ENCODE peak calls at places on chromosomes 13 and 19, in seven cellular contexts. One of them, this sample, is unnamed.

GRCh38 chr13:109672545-109672944 is 113.8 kb downstream of the IRS2 start:
- DNase-seq in GM04503: peak; percentile 31
- DNase-seq in AG10803: peak; percentile 36
- DNase-seq in brain microvascular endothelial cell: no peak
- DNase-seq in NCI-H187: no peak
- DNase-seq in HT1080: no peak
- DNase-seq in HEK293T: no peak
- DNase-seq in this sample: no peak

GRCh38 chr13:38202730-38203129 is 146.9 kb upstream of the UFM1 start:
- DNase-seq in HEK293T: no peak
- DNase-seq in GM04503: peak; percentile 43
- DNase-seq in NCI-H187: no peak
- DNase-seq in AG10803: peak; percentile 42
- DNase-seq in brain microvascular endothelial cell: no peak
- DNase-seq in HT1080: peak; percentile 80
- DNase-seq in this sample: no peak

GRCh38 chr19:16283103-16283469 is 41.5 kb upstream of the KLF2 start:
- DNase-seq in GM04503: no peak
- DNase-seq in AG10803: no peak
- DNase-seq in brain microvascular endothelial cell: no peak
- DNase-seq in NCI-H187: no peak
- DNase-seq in HT1080: no peak
- DNase-seq in HEK293T: no peak
- DNase-seq in this sample: no peak

GRCh38 chr13:100128838-100129237 is 39.9 kb downstream of the PCCA start:
- DNase-seq in HT1080: no peak
- DNase-seq in GM04503: no peak
- DNase-seq in AG10803: no peak
- DNase-seq in brain microvascular endothelial cell: no peak
- DNase-seq in NCI-H187: no peak
- DNase-seq in HEK293T: no peak
- DNase-seq in this sample: no peak

GRCh38 chr13:106617561-106617960 is 49.6 kb upstream of the ARGLU1 start:
- DNase-seq in HT1080: peak; percentile 93
- DNase-seq in HEK293T: no peak
- DNase-seq in GM04503: no peak
- DNase-seq in AG10803: peak; percentile 12
- DNase-seq in brain microvascular endothelial cell: peak; percentile 62
- DNase-seq in NCI-H187: no peak
- DNase-seq in this sample: no peak

GRCh38 chr19:49473868-49474544 is at the start of gene FLT3LG:
- DNase-seq in HEK293T: peak; percentile 80
- DNase-seq in brain microvascular endothelial cell: peak; percentile 39
- DNase-seq in HT1080: peak; percentile 78
- DNase-seq in GM04503: no peak
- DNase-seq in AG10803: peak; percentile 73
- DNase-seq in NCI-H187: peak; percentile 45
- DNase-seq in this sample: no peak

GRCh38 chr13:48266150-48266549 is 33.1 kb downstream of the ITM2B start:
- DNase-seq in NCI-H187: no peak
- DNase-seq in HEK293T: no peak
- DNase-seq in HT1080: no peak
- DNase-seq in GM04503: no peak
- DNase-seq in AG10803: no peak
- DNase-seq in brain microvascular endothelial cell: no peak
- DNase-seq in this sample: no peak

GRCh38 chr19:10334340-10335148 is 1.2 kb upstream of the RAVER1 start:
- DNase-seq in NCI-H187: peak; percentile 50
- DNase-seq in brain microvascular endothelial cell: peak; percentile 95
- DNase-seq in AG10803: peak; percentile 93
- DNase-seq in HEK293T: peak; percentile 88
- DNase-seq in GM04503: peak; percentile 73
- DNase-seq in HT1080: peak; percentile 88
- DNase-seq in this sample: peak; percentile 88

GRCh38 chr13:36420437-36420891 is 11.8 kb upstream of the CCNA1 start:
- DNase-seq in AG10803: peak; percentile 57
- DNase-seq in HEK293T: peak; percentile 77
- DNase-seq in GM04503: peak; percentile 11
- DNase-seq in HT1080: peak; percentile 79
- DNase-seq in brain microvascular endothelial cell: peak; percentile 86
- DNase-seq in NCI-H187: peak; percentile 50
- DNase-seq in this sample: peak; percentile 64

GRCh38 chr19:10402441-10403038 is 802 bp downstream of the CDC37 start:
- DNase-seq in HT1080: peak; percentile 60
- DNase-seq in brain microvascular endothelial cell: no peak
- DNase-seq in GM04503: no peak
- DNase-seq in NCI-H187: no peak
- DNase-seq in AG10803: no peak
- DNase-seq in HEK293T: no peak
- DNase-seq in this sample: peak; percentile 20

GRCh38 chr13:48775285-48775684 is 121.6 kb downstream of the CYSLTR2 start:
- DNase-seq in HT1080: peak; percentile 71
- DNase-seq in NCI-H187: no peak
- DNase-seq in GM04503: no peak
- DNase-seq in AG10803: peak; percentile 75
- DNase-seq in HEK293T: no peak
- DNase-seq in brain microvascular endothelial cell: no peak
- DNase-seq in this sample: no peak

GRCh38 chr13:27194895-27195764 is 23.5 kb upstream of the USP12 start:
- DNase-seq in HEK293T: no peak
- DNase-seq in GM04503: peak; percentile 87
- DNase-seq in AG10803: peak; percentile 88
- DNase-seq in HT1080: peak; percentile 98
- DNase-seq in brain microvascular endothelial cell: peak; percentile 92
- DNase-seq in NCI-H187: no peak
- DNase-seq in this sample: no peak

This sample was measured in cerebellar cortex.